ENCODE peak calls at places on chromosomes 12 and 14, in nine cellular contexts. G, R, P, X, M, Y, A, J and D are unnamed samples. For H3K4me1, the result is how much of the 10 kb centered on the place peaks cover.

GRCh38 chr14:34364201-34364600 is 97.8 kb downstream of the SPTSSA start:
- DNase-seq in M (no peak), R (no peak), A (no peak), X (no peak), J (no peak), Y (no peak), G (no peak), P (no peak), D (no peak)

GRCh38 chr12:107912421-107913004 is 138.0 kb downstream of the ASCL4 start:
- DNase-seq in G (peak), P (no peak), A (peak), Y (peak), R (peak), X (peak), J (peak), M (peak), D (peak)

GRCh38 chr12:6953417-6954315 is 2.5 kb downstream of the PTPN6 start:
- DNase-seq in P (no peak), J (peak), Y (no peak), R (peak), A (peak), G (peak), X (peak), M (peak), D (no peak)

GRCh38 chr12:29032431-29032830 is 116.6 kb upstream of the FAR2 start:
- DNase-seq in A (no peak), Y (no peak), X (no peak), P (no peak), J (no peak), M (no peak), G (no peak), R (no peak), D (no peak)

GRCh38 chr14:54565236-54566151 is 1.4 kb upstream of the SAMD4A start:
- DNase-seq in P (peak), A (peak), J (peak), M (peak), Y (peak), R (peak), X (peak), G (peak), D (peak)

GRCh38 chr14:37901978-37902377 is 305.7 kb upstream of the SSTR1 start:
- DNase-seq in X (peak), A (no peak), M (no peak), R (no peak), J (no peak), Y (peak), G (no peak), P (no peak), D (no peak)

GRCh38 chr14:69573841-69574265 is 818 bp downstream of the CCDC177 start:
- DNase-seq in M (no peak), J (no peak), Y (peak), P (no peak), R (no peak), X (no peak), G (no peak), A (no peak), D (no peak)

GRCh38 chr12:46786774-46787173 is 39.0 kb downstream of the SLC38A4 start:
- DNase-seq in J (no peak), Y (no peak), P (no peak), X (no peak), R (no peak), G (no peak), M (no peak), A (no peak), D (no peak)

GRCh38 chr14:40368314-40368713 is 936.1 kb upstream of the FBXO33 start:
- DNase-seq in M (no peak), P (no peak), Y (no peak), J (no peak), R (no peak), G (no peak), X (no peak), A (no peak), D (no peak)

GRCh38 chr14:77133718-77134338 is 7.8 kb downstream of the ZDHHC22 start:
- DNase-seq in Y (peak), G (peak), J (peak), M (peak), A (no peak), P (no peak), X (peak), R (peak), D (peak)

GRCh38 chr12:5872745-5873144 is 72.3 kb downstream of the ANO2 start:
- DNase-seq in P (no peak), Y (peak), R (peak), X (no peak), A (no peak), M (no peak), J (no peak), G (no peak), D (no peak)

GRCh38 chr12:124745468-124745890 is 118.2 kb downstream of the SCARB1 start:
- DNase-seq in X (no peak), R (no peak), P (no peak), Y (no peak), M (no peak), J (no peak), G (no peak), A (no peak), D (no peak)

GRCh38 chr12:15322164-15323054 is at the start of gene PTPRO:
- DNase-seq in G (no peak), X (no peak), A (no peak), J (no peak), M (peak), P (peak), R (no peak), Y (peak), D (peak)

GRCh38 chr12:72134934-72135333 is 137.2 kb upstream of the TRHDE start:
- DNase-seq in Y (no peak), A (no peak), J (no peak), R (no peak), P (no peak), M (no peak), X (no peak), G (no peak), D (no peak)

GRCh38 chr14:105102893-105103292 is 37.7 kb upstream of the GPR132 start:
- DNase-seq in Y (no peak), G (no peak), X (no peak), J (no peak), R (no peak), A (no peak), M (no peak), P (no peak), D (no peak)

GRCh38 chr12:126349383-126349782 is 1284.1 kb downstream of the AACS start:
- DNase-seq in X (no peak), R (no peak), Y (no peak), P (no peak), J (no peak), G (no peak), M (no peak), A (no peak), D (no peak)

GRCh38 chr12:69824028-69824427 is 999 bp upstream of the MYRFL start:
- DNase-seq in X (no peak), A (no peak), M (no peak), Y (no peak), P (no peak), R (no peak), G (no peak), J (no peak), D (no peak)

GRCh38 chr12:111193977-111194702 is 174.8 kb downstream of the PHETA1 start:
- DNase-seq in P (no peak), Y (no peak), M (no peak), G (no peak), J (no peak), R (no peak), X (no peak), A (no peak), D (no peak)

DNA sequence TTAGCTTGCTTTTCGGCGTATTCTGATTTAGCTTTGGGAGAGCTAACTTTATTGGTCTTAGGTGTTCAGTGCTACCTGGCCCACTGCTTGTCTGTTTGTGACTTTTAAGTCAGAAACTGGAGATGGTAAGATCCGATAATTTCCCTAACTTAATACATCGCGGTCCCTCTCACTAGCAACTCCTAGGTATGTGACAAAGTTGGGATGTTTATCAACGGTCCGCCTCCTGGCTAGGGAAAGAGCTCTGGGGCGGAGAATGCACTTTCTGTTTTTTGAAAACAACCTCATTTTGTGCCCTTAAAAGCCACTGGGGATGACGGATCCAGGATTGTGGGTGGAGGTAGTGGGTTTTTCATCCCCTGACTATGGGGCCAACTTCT is 1.2 kb downstream of the CDKN1B start:
- DNase-seq in R (no peak), A (no peak), X (no peak), J (no peak), P (no peak), Y (no peak), G (no peak), M (no peak), D (no peak)
- H3K4me1 ChIP-seq in R (under half), A (under half), X (half or more), J (under half), P (under half), Y (under half), G (under half), M (under half), D (half or more)

DNA sequence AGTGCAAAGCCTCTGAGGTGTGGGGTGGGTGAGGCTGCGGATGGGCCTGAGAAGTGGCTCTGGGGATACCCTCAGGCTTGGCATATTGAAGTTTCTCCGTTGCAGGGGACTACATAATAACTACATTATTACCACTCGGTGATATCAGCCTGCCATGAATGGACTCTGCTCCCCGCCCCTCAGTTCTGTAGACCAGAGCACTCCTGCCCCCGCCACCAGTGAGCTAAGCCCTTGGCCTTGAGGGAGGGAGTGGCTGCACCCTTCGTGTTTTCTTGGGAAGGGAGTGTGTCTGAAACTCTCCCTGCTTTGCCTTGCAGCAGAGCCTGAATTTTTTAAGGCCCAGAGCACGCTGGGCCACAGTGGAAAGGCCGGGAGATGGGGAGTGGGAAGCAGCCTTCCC is 1.7 kb downstream of the ORAI1 start:
- DNase-seq in A (no peak), P (no peak), X (no peak), R (peak), M (no peak), J (no peak), G (peak), Y (no peak), D (peak)
- H3K4me1 ChIP-seq in A (half or more), P (under half), X (half or more), R (under half), M (under half), J (under half), G (under half), Y (under half), D (under half)

DNA sequence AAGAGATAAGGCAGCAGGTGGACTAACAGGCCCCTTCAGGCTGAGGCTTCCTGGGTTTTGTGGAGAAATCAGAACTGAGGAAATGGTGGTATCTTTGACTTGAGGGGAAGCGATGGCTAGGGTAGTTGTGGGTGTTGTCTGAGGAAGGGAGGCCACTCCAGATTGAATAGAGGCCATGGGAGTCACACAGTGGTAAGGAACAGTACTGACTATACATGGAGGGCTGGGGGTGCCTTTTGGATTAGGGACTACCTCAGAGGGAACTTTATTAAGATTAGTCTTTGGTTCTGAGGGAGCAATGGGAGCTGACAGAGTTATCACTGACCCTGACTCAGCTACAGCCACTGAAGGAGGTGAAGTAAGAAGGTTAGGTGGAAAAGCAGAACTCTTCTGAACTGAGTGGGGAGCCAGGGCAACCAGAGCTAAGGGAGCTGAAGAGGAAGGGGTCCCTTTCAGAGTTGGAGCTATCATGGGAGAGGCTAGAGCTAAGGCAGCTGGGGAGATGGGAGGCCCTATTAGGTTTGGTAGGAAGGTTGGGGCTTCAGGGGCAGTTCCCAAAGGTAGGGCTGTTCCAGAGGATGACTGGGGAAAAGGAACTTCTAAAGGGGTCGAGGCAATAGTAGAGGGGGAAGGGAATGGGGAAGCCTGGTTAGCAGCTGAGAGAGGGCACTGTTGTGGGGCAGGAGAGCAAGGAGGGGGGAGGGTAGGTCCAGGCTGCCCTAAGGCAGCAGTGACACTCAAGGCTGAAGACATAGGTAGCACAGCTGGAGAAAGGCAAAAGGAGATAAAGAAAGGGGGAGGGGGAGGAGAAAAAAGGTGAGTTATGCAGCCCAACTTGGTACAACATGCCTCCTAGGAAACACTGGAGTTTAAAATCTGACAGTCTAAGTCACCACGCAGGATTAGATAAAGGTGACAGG is 4.1 kb downstream of the NACA start:
- DNase-seq in A (no peak), M (peak), P (no peak), J (no peak), Y (no peak), G (no peak), R (no peak), X (no peak), D (no peak)
- H3K4me1 ChIP-seq in A (under half), M (half or more), P (under half), J (half or more), Y (under half), G (under half), R (under half), X (half or more), D (half or more)

DNA sequence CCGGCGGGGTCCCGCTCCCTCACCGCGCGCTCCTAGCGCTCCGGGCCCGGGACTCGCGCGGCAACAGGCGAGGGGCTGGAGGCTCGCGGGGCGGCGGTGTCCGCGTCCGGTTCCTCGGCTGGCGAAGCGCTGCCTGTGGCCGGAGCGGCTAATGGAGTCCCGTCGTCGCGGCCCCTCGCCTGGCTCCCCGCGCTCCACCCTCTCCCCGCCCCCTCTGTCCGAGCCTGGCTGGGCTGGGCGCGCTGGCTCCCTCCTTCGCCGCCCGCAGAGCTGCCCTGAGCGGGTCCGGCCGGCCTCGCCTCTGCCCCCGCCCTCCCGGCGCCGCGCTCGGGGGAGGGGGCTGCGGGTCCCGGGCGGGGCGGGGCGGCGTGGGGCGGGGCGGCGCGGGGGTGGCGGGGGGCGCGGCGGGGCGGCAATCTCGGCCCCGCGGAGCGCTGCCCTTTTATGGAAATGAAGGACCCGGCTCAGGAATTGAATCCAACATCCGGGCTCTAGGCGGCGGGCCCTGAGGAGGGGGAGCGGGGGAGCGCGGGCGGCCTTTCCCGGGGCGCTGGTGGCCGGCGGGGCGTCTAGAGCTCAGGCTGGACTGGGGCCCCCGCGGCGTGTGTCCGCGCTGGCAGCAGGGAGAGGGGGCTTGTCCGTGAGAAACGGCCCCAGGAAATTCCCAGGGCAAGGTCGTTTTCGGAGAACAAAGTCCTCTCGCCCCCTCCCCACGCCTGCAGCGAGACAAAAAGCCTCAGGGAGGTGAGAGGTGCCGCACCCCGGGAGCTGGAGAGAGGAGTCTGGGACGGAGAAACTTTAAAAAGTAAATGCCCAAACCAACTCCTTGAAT is at the start of gene FERMT2:
- DNase-seq in G (peak), J (peak), Y (peak), M (peak), R (no peak), A (peak), P (peak), X (peak), D (peak)
- H3K4me1 ChIP-seq in G (under half), J (under half), Y (under half), M (under half), R (under half), A (under half), P (under half), X (half or more), D (under half)

DNA sequence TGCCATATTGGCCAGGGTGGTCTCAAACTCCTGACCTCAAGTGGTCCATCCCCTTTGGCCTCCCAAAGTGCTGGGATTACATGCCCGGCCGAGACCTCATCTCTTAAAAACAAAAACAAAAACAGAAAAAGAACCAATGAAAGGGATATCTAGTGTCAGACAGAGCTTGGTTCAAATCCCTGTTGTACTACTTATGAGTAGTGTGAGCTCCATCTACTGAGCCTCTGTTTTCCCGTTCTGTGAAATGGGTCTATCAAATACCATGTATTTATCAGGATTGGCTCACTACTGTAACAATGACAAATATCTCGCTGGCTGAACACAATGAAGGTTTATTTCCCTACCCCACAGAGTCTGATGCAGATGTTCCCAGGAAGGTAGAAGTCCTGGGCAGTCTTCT is 36.9 kb upstream of the HNF1A start:
- DNase-seq in M (no peak), Y (no peak), P (no peak), R (no peak), G (no peak), J (no peak), A (no peak), X (no peak), D (no peak)
- H3K4me1 ChIP-seq in M (under half), Y (under half), P (under half), R (under half), G (under half), J (under half), A (under half), X (under half), D (under half)